ENCODE peak calls at places on chromosomes 5 and 9, in eight cellular contexts. One of them, this sample, is unnamed.
A peak's percentile ranks its signal among the peaks of the same experiment; 100 is the strongest.

GRCh38 chr5:96157841-96158291 is 196.2 kb upstream of the ELL2 start:
- DNase-seq in iris pigment epithelial cell: peak; percentile 47
- DNase-seq in GM04503: no peak
- DNase-seq in activated T-cell treated with anti-CD3 and anti-CD28 coated beads for 1 hour: no peak
- DNase-seq in dorsolateral prefrontal cortex: no peak
- DNase-seq in RWPE1: no peak
- DNase-seq in lower leg skin: no peak
- DNase-seq in NCI-H2081 treated with DMSO at 0.1 percent for 48 hours: no peak
- DNase-seq in this sample: no peak

GRCh38 chr5:144198386-144198785 is 27.7 kb downstream of the KCTD16 start:
- DNase-seq in iris pigment epithelial cell: peak; percentile 68
- DNase-seq in GM04503: no peak
- DNase-seq in activated T-cell treated with anti-CD3 and anti-CD28 coated beads for 1 hour: no peak
- DNase-seq in dorsolateral prefrontal cortex: no peak
- DNase-seq in RWPE1: no peak
- DNase-seq in lower leg skin: no peak
- DNase-seq in NCI-H2081 treated with DMSO at 0.1 percent for 48 hours: no peak
- DNase-seq in this sample: no peak

GRCh38 chr9:73137914-73138313 is 13.8 kb upstream of the ANXA1 start:
- DNase-seq in iris pigment epithelial cell: peak; percentile 65
- DNase-seq in GM04503: no peak
- DNase-seq in activated T-cell treated with anti-CD3 and anti-CD28 coated beads for 1 hour: no peak
- DNase-seq in dorsolateral prefrontal cortex: no peak
- DNase-seq in RWPE1: no peak
- DNase-seq in lower leg skin: no peak
- DNase-seq in NCI-H2081 treated with DMSO at 0.1 percent for 48 hours: no peak
- DNase-seq in this sample: no peak

GRCh38 chr9:37682951-37683350 is 32.2 kb downstream of the FRMPD1 start:
- DNase-seq in iris pigment epithelial cell: no peak
- DNase-seq in GM04503: no peak
- DNase-seq in activated T-cell treated with anti-CD3 and anti-CD28 coated beads for 1 hour: no peak
- DNase-seq in dorsolateral prefrontal cortex: no peak
- DNase-seq in RWPE1: no peak
- DNase-seq in lower leg skin: no peak
- DNase-seq in NCI-H2081 treated with DMSO at 0.1 percent for 48 hours: no peak
- DNase-seq in this sample: no peak

GRCh38 chr5:58156354-58156753 is 303.5 kb downstream of the PLK2 start:
- DNase-seq in iris pigment epithelial cell: peak; percentile 3
- DNase-seq in GM04503: peak; percentile 28
- DNase-seq in activated T-cell treated with anti-CD3 and anti-CD28 coated beads for 1 hour: no peak
- DNase-seq in dorsolateral prefrontal cortex: peak; percentile 80
- DNase-seq in RWPE1: no peak
- DNase-seq in lower leg skin: no peak
- DNase-seq in NCI-H2081 treated with DMSO at 0.1 percent for 48 hours: no peak
- DNase-seq in this sample: peak; percentile 48

GRCh38 chr5:135551593-135552447 is 16.1 kb upstream of the NEUROG1 start:
- DNase-seq in iris pigment epithelial cell: peak; percentile 71
- DNase-seq in GM04503: no peak
- DNase-seq in activated T-cell treated with anti-CD3 and anti-CD28 coated beads for 1 hour: peak; percentile 26
- DNase-seq in dorsolateral prefrontal cortex: peak; percentile 78
- DNase-seq in RWPE1: peak; percentile 84
- DNase-seq in lower leg skin: no peak
- DNase-seq in NCI-H2081 treated with DMSO at 0.1 percent for 48 hours: no peak
- DNase-seq in this sample: peak; percentile 36

GRCh38 chr5:114223866-114224265 is 138.0 kb upstream of the KCNN2 start:
- DNase-seq in iris pigment epithelial cell: peak; percentile 37
- DNase-seq in GM04503: no peak
- DNase-seq in activated T-cell treated with anti-CD3 and anti-CD28 coated beads for 1 hour: no peak
- DNase-seq in dorsolateral prefrontal cortex: no peak
- DNase-seq in RWPE1: peak; percentile 1
- DNase-seq in lower leg skin: no peak
- DNase-seq in NCI-H2081 treated with DMSO at 0.1 percent for 48 hours: no peak
- DNase-seq in this sample: no peak

GRCh38 chr5:119328753-119329602 is 26.8 kb upstream of the TNFAIP8 start:
- DNase-seq in iris pigment epithelial cell: peak; percentile 86
- DNase-seq in GM04503: peak; percentile 49
- DNase-seq in activated T-cell treated with anti-CD3 and anti-CD28 coated beads for 1 hour: peak; percentile 38
- DNase-seq in dorsolateral prefrontal cortex: peak; percentile 35
- DNase-seq in RWPE1: no peak
- DNase-seq in lower leg skin: no peak
- DNase-seq in NCI-H2081 treated with DMSO at 0.1 percent for 48 hours: no peak
- DNase-seq in this sample: peak; percentile 67

GRCh38 chr5:136926073-136926472 is 560.7 kb upstream of the TRPC7 start:
- DNase-seq in iris pigment epithelial cell: no peak
- DNase-seq in GM04503: no peak
- DNase-seq in activated T-cell treated with anti-CD3 and anti-CD28 coated beads for 1 hour: no peak
- DNase-seq in dorsolateral prefrontal cortex: no peak
- DNase-seq in RWPE1: no peak
- DNase-seq in lower leg skin: no peak
- DNase-seq in NCI-H2081 treated with DMSO at 0.1 percent for 48 hours: no peak
- DNase-seq in this sample: no peak

GRCh38 chr5:172683696-172684464 is 42.8 kb downstream of the NEURL1B start:
- DNase-seq in iris pigment epithelial cell: peak; percentile 14
- DNase-seq in GM04503: no peak
- DNase-seq in activated T-cell treated with anti-CD3 and anti-CD28 coated beads for 1 hour: peak; percentile 63
- DNase-seq in dorsolateral prefrontal cortex: no peak
- DNase-seq in RWPE1: no peak
- DNase-seq in lower leg skin: no peak
- DNase-seq in NCI-H2081 treated with DMSO at 0.1 percent for 48 hours: no peak
- DNase-seq in this sample: no peak

GRCh38 chr5:82183828-82184227 is 94.3 kb downstream of the RPS23 start:
- DNase-seq in iris pigment epithelial cell: peak; percentile 22
- DNase-seq in GM04503: peak; percentile 50
- DNase-seq in activated T-cell treated with anti-CD3 and anti-CD28 coated beads for 1 hour: no peak
- DNase-seq in dorsolateral prefrontal cortex: no peak
- DNase-seq in RWPE1: peak; percentile 79
- DNase-seq in lower leg skin: no peak
- DNase-seq in NCI-H2081 treated with DMSO at 0.1 percent for 48 hours: no peak
- DNase-seq in this sample: no peak

GRCh38 chr9:33233659-33234335 is 6.2 kb upstream of the SPINK4 start:
- DNase-seq in iris pigment epithelial cell: peak; percentile 95
- DNase-seq in GM04503: peak; percentile 53
- DNase-seq in activated T-cell treated with anti-CD3 and anti-CD28 coated beads for 1 hour: no peak
- DNase-seq in dorsolateral prefrontal cortex: no peak
- DNase-seq in RWPE1: peak; percentile 98
- DNase-seq in lower leg skin: peak; percentile 91
- DNase-seq in NCI-H2081 treated with DMSO at 0.1 percent for 48 hours: no peak
- DNase-seq in this sample: peak; percentile 61

GRCh38 chr5:81522571-81522970 is 128.6 kb upstream of the ACOT12 start:
- DNase-seq in iris pigment epithelial cell: no peak
- DNase-seq in GM04503: no peak
- DNase-seq in activated T-cell treated with anti-CD3 and anti-CD28 coated beads for 1 hour: no peak
- DNase-seq in dorsolateral prefrontal cortex: no peak
- DNase-seq in RWPE1: no peak
- DNase-seq in lower leg skin: no peak
- DNase-seq in NCI-H2081 treated with DMSO at 0.1 percent for 48 hours: no peak
- DNase-seq in this sample: no peak

GRCh38 chr9:126144617-126145456 is 181.8 kb upstream of the MVB12B start:
- DNase-seq in iris pigment epithelial cell: no peak
- DNase-seq in GM04503: no peak
- DNase-seq in activated T-cell treated with anti-CD3 and anti-CD28 coated beads for 1 hour: no peak
- DNase-seq in dorsolateral prefrontal cortex: no peak
- DNase-seq in RWPE1: no peak
- DNase-seq in lower leg skin: peak; percentile 17
- DNase-seq in NCI-H2081 treated with DMSO at 0.1 percent for 48 hours: no peak
- DNase-seq in this sample: no peak

GRCh38 chr5:66821626-66822429 is 225.6 kb downstream of the MAST4 start:
- DNase-seq in iris pigment epithelial cell: no peak
- DNase-seq in GM04503: no peak
- DNase-seq in activated T-cell treated with anti-CD3 and anti-CD28 coated beads for 1 hour: no peak
- DNase-seq in dorsolateral prefrontal cortex: no peak
- DNase-seq in RWPE1: no peak
- DNase-seq in lower leg skin: no peak
- DNase-seq in NCI-H2081 treated with DMSO at 0.1 percent for 48 hours: no peak
- DNase-seq in this sample: no peak

GRCh38 chr5:150999704-151000452 is 20.5 kb upstream of the GPX3 start:
- DNase-seq in iris pigment epithelial cell: peak; percentile 55
- DNase-seq in GM04503: no peak
- DNase-seq in activated T-cell treated with anti-CD3 and anti-CD28 coated beads for 1 hour: no peak
- DNase-seq in dorsolateral prefrontal cortex: no peak
- DNase-seq in RWPE1: no peak
- DNase-seq in lower leg skin: peak; percentile 85
- DNase-seq in NCI-H2081 treated with DMSO at 0.1 percent for 48 hours: no peak
- DNase-seq in this sample: no peak